ENCODE peak calls at places on chromosomes 16 and 17, in ten cellular contexts. One of them, this sample, is unnamed.

GRCh38 chr17:78048346-78049292 is 79.9 kb downstream of the TMC6 start:
- DNase-seq in IMR-90: no peak
- DNase-seq in MCF 10A: no peak
- DNase-seq in heart left ventricle: no peak
- DNase-seq in brain microvascular endothelial cell: no peak
- DNase-seq in cardiac muscle cell: no peak
- DNase-seq in thoracic aorta: no peak
- DNase-seq in hepatocyte: no peak
- DNase-seq in tibial nerve: no peak
- DNase-seq in left ventricle myocardium inferior: no peak
- DNase-seq in this sample: no peak

GRCh38 chr17:71327376-71328059 is 793.3 kb upstream of the SOX9 start:
- DNase-seq in tibial nerve: no peak
- DNase-seq in thoracic aorta: no peak
- DNase-seq in brain microvascular endothelial cell: peak
- DNase-seq in MCF 10A: peak
- DNase-seq in heart left ventricle: no peak
- DNase-seq in left ventricle myocardium inferior: no peak
- DNase-seq in IMR-90: peak
- DNase-seq in cardiac muscle cell: no peak
- DNase-seq in hepatocyte: no peak
- DNase-seq in this sample: no peak

GRCh38 chr16:1781254-1781653 is 1.1 kb downstream of the SPSB3 start:
- DNase-seq in thoracic aorta: no peak
- DNase-seq in tibial nerve: no peak
- DNase-seq in MCF 10A: no peak
- DNase-seq in IMR-90: no peak
- DNase-seq in left ventricle myocardium inferior: no peak
- DNase-seq in cardiac muscle cell: no peak
- DNase-seq in heart left ventricle: no peak
- DNase-seq in hepatocyte: no peak
- DNase-seq in brain microvascular endothelial cell: no peak
- DNase-seq in this sample: no peak

GRCh38 chr16:50902457-50902856 is 160.6 kb downstream of the CYLD start:
- DNase-seq in IMR-90: no peak
- DNase-seq in MCF 10A: no peak
- DNase-seq in left ventricle myocardium inferior: no peak
- DNase-seq in heart left ventricle: no peak
- DNase-seq in cardiac muscle cell: peak
- DNase-seq in hepatocyte: no peak
- DNase-seq in brain microvascular endothelial cell: no peak
- DNase-seq in tibial nerve: no peak
- DNase-seq in thoracic aorta: no peak
- DNase-seq in this sample: no peak

GRCh38 chr16:68242926-68243858 is 2.0 kb upstream of the PLA2G15 start:
- DNase-seq in heart left ventricle: no peak
- DNase-seq in MCF 10A: no peak
- DNase-seq in IMR-90: no peak
- DNase-seq in thoracic aorta: no peak
- DNase-seq in left ventricle myocardium inferior: no peak
- DNase-seq in hepatocyte: no peak
- DNase-seq in cardiac muscle cell: no peak
- DNase-seq in tibial nerve: no peak
- DNase-seq in brain microvascular endothelial cell: no peak
- DNase-seq in this sample: no peak

GRCh38 chr17:59368218-59368857 is 36.9 kb downstream of the YPEL2 start:
- DNase-seq in brain microvascular endothelial cell: no peak
- DNase-seq in thoracic aorta: no peak
- DNase-seq in hepatocyte: no peak
- DNase-seq in left ventricle myocardium inferior: no peak
- DNase-seq in cardiac muscle cell: no peak
- DNase-seq in MCF 10A: no peak
- DNase-seq in heart left ventricle: no peak
- DNase-seq in tibial nerve: no peak
- DNase-seq in IMR-90: no peak
- DNase-seq in this sample: no peak

GRCh38 chr17:21129023-21129681 is 2.4 kb downstream of the DHRS7B start:
- DNase-seq in hepatocyte: peak
- DNase-seq in cardiac muscle cell: peak
- DNase-seq in IMR-90: peak
- DNase-seq in thoracic aorta: no peak
- DNase-seq in heart left ventricle: no peak
- DNase-seq in left ventricle myocardium inferior: no peak
- DNase-seq in brain microvascular endothelial cell: peak
- DNase-seq in tibial nerve: no peak
- DNase-seq in MCF 10A: peak
- DNase-seq in this sample: no peak

GRCh38 chr17:65966311-65966710 is 225.6 kb downstream of the CEP112 start:
- DNase-seq in IMR-90: no peak
- DNase-seq in heart left ventricle: no peak
- DNase-seq in brain microvascular endothelial cell: no peak
- DNase-seq in left ventricle myocardium inferior: no peak
- DNase-seq in hepatocyte: peak
- DNase-seq in MCF 10A: no peak
- DNase-seq in thoracic aorta: no peak
- DNase-seq in cardiac muscle cell: no peak
- DNase-seq in tibial nerve: no peak
- DNase-seq in this sample: no peak

GRCh38 chr17:3762922-3763776 is 37.8 kb downstream of the ITGAE start:
- DNase-seq in IMR-90: no peak
- DNase-seq in left ventricle myocardium inferior: no peak
- DNase-seq in cardiac muscle cell: no peak
- DNase-seq in tibial nerve: no peak
- DNase-seq in MCF 10A: no peak
- DNase-seq in hepatocyte: no peak
- DNase-seq in brain microvascular endothelial cell: no peak
- DNase-seq in heart left ventricle: no peak
- DNase-seq in thoracic aorta: no peak
- DNase-seq in this sample: no peak

GRCh38 chr16:12206031-12206748 is 229.7 kb downstream of the SNX29 start:
- DNase-seq in cardiac muscle cell: no peak
- DNase-seq in heart left ventricle: no peak
- DNase-seq in hepatocyte: no peak
- DNase-seq in thoracic aorta: no peak
- DNase-seq in tibial nerve: no peak
- DNase-seq in IMR-90: no peak
- DNase-seq in brain microvascular endothelial cell: no peak
- DNase-seq in left ventricle myocardium inferior: no peak
- DNase-seq in MCF 10A: no peak
- DNase-seq in this sample: no peak

GRCh38 chr17:17774009-17774881 is 62.5 kb downstream of the SREBF1 start:
- DNase-seq in tibial nerve: no peak
- DNase-seq in thoracic aorta: no peak
- DNase-seq in left ventricle myocardium inferior: peak
- DNase-seq in hepatocyte: peak
- DNase-seq in IMR-90: peak
- DNase-seq in cardiac muscle cell: no peak
- DNase-seq in heart left ventricle: no peak
- DNase-seq in MCF 10A: peak
- DNase-seq in brain microvascular endothelial cell: no peak
- DNase-seq in this sample: no peak
- TF ChIP-seq CTCF in tibial nerve: no peak
- TF ChIP-seq CTCF in thoracic aorta: peak
- TF ChIP-seq CTCF in left ventricle myocardium inferior: peak
- TF ChIP-seq CTCF in hepatocyte: peak
- TF ChIP-seq CTCF in IMR-90: peak
- TF ChIP-seq CTCF in cardiac muscle cell: peak
- TF ChIP-seq CTCF in heart left ventricle: peak
- TF ChIP-seq CTCF in MCF 10A: peak
- TF ChIP-seq CTCF in brain microvascular endothelial cell: peak
- TF ChIP-seq CTCF in this sample: no peak

DNA sequence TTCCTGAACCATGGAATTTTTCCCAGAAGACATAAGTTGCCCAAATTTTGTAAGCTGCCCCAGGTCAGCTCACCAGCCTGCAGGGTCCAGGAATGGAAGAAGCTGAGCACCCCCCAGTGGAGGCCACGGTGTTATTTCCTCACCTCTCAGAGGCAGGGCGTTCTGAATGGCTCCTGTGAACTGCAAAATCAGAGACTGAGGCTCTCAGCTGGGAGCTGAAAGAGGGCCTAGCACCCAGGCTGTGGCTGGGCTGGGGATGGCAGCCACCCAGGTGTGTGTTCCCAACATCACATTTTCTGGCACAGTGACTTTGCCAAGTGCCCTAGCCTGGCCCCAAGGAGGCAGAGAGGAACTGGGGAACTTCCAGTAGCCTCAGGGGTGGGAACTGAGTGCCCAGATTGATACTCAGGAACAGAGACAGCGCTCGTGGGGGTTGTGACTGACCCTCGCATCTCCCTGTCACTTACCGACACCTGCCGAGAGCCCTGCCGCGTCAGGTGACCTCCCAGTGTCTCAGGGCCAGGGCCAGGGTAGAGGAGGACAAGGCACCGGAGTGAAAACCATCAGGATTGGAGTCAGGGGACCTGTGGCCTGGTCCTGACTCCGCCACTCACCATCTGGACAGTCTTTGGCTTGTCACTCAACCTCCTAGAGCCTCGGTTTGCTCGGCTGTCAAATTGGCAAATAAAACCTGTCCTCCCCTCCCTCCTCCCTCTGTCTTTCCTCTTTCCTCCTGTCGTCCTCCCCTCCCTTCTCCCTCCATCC is 11.3 kb downstream of the CACNG4 start:
- DNase-seq in thoracic aorta: no peak
- DNase-seq in MCF 10A: peak
- DNase-seq in left ventricle myocardium inferior: peak
- DNase-seq in hepatocyte: no peak
- DNase-seq in IMR-90: no peak
- DNase-seq in cardiac muscle cell: no peak
- DNase-seq in heart left ventricle: peak
- DNase-seq in brain microvascular endothelial cell: no peak
- DNase-seq in tibial nerve: no peak
- DNase-seq in this sample: no peak
- TF ChIP-seq CTCF in thoracic aorta: no peak
- TF ChIP-seq CTCF in MCF 10A: peak
- TF ChIP-seq CTCF in left ventricle myocardium inferior: no peak
- TF ChIP-seq CTCF in hepatocyte: peak
- TF ChIP-seq CTCF in IMR-90: peak
- TF ChIP-seq CTCF in cardiac muscle cell: peak
- TF ChIP-seq CTCF in heart left ventricle: peak
- TF ChIP-seq CTCF in brain microvascular endothelial cell: peak
- TF ChIP-seq CTCF in tibial nerve: no peak
- TF ChIP-seq CTCF in this sample: peak

GRCh38 chr17:45318561-45319230 is 1.9 kb upstream of the MAP3K14 start:
- DNase-seq in MCF 10A: peak
- DNase-seq in heart left ventricle: no peak
- DNase-seq in tibial nerve: no peak
- DNase-seq in thoracic aorta: no peak
- DNase-seq in hepatocyte: no peak
- DNase-seq in cardiac muscle cell: no peak
- DNase-seq in IMR-90: no peak
- DNase-seq in brain microvascular endothelial cell: no peak
- DNase-seq in left ventricle myocardium inferior: no peak
- DNase-seq in this sample: no peak

GRCh38 chr17:45315583-45316270 is 1.1 kb downstream of the MAP3K14 start:
- DNase-seq in left ventricle myocardium inferior: no peak
- DNase-seq in MCF 10A: peak
- DNase-seq in hepatocyte: no peak
- DNase-seq in heart left ventricle: no peak
- DNase-seq in brain microvascular endothelial cell: no peak
- DNase-seq in tibial nerve: no peak
- DNase-seq in thoracic aorta: no peak
- DNase-seq in IMR-90: no peak
- DNase-seq in cardiac muscle cell: no peak
- DNase-seq in this sample: no peak

GRCh38 chr17:45314761-45315549 is 1.9 kb downstream of the MAP3K14 start:
- DNase-seq in IMR-90: peak
- DNase-seq in brain microvascular endothelial cell: no peak
- DNase-seq in hepatocyte: no peak
- DNase-seq in heart left ventricle: no peak
- DNase-seq in left ventricle myocardium inferior: no peak
- DNase-seq in cardiac muscle cell: no peak
- DNase-seq in tibial nerve: no peak
- DNase-seq in thoracic aorta: no peak
- DNase-seq in MCF 10A: no peak
- DNase-seq in this sample: no peak

GRCh38 chr17:45317113-45317820 is 447 bp upstream of the MAP3K14 start:
- DNase-seq in MCF 10A: peak
- DNase-seq in thoracic aorta: peak
- DNase-seq in tibial nerve: peak
- DNase-seq in left ventricle myocardium inferior: peak
- DNase-seq in hepatocyte: peak
- DNase-seq in cardiac muscle cell: peak
- DNase-seq in heart left ventricle: peak
- DNase-seq in IMR-90: peak
- DNase-seq in brain microvascular endothelial cell: peak
- DNase-seq in this sample: peak

GRCh38 chr17:45316271-45317112 is at the start of gene MAP3K14:
- DNase-seq in tibial nerve: peak
- DNase-seq in IMR-90: peak
- DNase-seq in cardiac muscle cell: peak
- DNase-seq in MCF 10A: peak
- DNase-seq in brain microvascular endothelial cell: no peak
- DNase-seq in heart left ventricle: peak
- DNase-seq in hepatocyte: peak
- DNase-seq in thoracic aorta: no peak
- DNase-seq in left ventricle myocardium inferior: peak
- DNase-seq in this sample: peak
- TF ChIP-seq CTCF in tibial nerve: peak
- TF ChIP-seq CTCF in IMR-90: peak
- TF ChIP-seq CTCF in cardiac muscle cell: peak
- TF ChIP-seq CTCF in MCF 10A: no peak
- TF ChIP-seq CTCF in brain microvascular endothelial cell: peak
- TF ChIP-seq CTCF in heart left ventricle: peak
- TF ChIP-seq CTCF in hepatocyte: no peak
- TF ChIP-seq CTCF in thoracic aorta: no peak
- TF ChIP-seq CTCF in left ventricle myocardium inferior: peak
- TF ChIP-seq CTCF in this sample: peak

DNA sequence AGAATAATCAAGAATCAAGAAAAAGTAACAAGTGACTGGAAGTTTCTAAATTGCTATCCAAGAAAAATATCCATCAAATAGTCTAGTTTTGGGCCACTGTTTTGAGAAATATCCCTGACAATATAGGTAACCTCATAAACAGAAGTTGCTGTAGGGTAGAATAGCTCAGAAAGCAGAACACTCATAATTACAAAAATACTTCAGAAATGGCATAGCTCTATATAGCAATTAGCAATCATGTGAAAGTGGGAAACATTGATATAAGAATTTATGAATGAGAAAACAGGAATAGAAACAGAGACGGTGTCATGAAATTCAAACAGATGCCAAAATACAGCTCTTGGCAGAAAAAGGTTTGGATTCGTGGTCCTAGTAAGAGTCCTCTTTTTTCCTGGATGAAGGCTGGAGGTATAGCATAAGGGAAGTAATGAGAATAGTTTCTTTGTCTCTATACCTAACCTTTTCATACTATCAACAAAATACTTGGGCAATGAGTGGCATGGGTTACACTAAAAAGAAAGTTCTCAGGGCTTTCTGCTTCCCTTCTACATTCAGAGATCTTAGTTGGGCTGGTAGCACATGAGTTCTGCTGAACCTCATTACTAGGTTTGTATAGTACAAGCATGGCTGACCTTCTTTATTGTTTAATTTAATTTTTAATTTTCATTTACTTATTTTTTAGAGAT is 33.5 kb downstream of the SPAG9 start:
- DNase-seq in thoracic aorta: no peak
- DNase-seq in tibial nerve: no peak
- DNase-seq in left ventricle myocardium inferior: no peak
- DNase-seq in brain microvascular endothelial cell: no peak
- DNase-seq in hepatocyte: no peak
- DNase-seq in cardiac muscle cell: no peak
- DNase-seq in MCF 10A: no peak
- DNase-seq in heart left ventricle: no peak
- DNase-seq in IMR-90: peak
- DNase-seq in this sample: no peak
- TF ChIP-seq CTCF in thoracic aorta: no peak
- TF ChIP-seq CTCF in tibial nerve: no peak
- TF ChIP-seq CTCF in left ventricle myocardium inferior: no peak
- TF ChIP-seq CTCF in brain microvascular endothelial cell: no peak
- TF ChIP-seq CTCF in hepatocyte: no peak
- TF ChIP-seq CTCF in cardiac muscle cell: no peak
- TF ChIP-seq CTCF in MCF 10A: no peak
- TF ChIP-seq CTCF in heart left ventricle: no peak
- TF ChIP-seq CTCF in IMR-90: no peak
- TF ChIP-seq CTCF in this sample: no peak

This sample was measured in neural crest cell.